ENCODE peak calls at places on chromosomes 16 and 17, in nine cellular contexts. L is hepatocyte; F is tibial artery; I is GM23338; T is astrocyte; U is Peyer's patch; S is mammary epithelial cell; O is activated CD8-positive, alpha-beta T cell treated with anti-CD3 and anti-CD28 coated beads for 36 hours; P is kidney. B is an unnamed sample.

GRCh38 chr17:65074778-65075250 is 18.3 kb upstream of the GNA13 start:
- DNase-seq in L (peak; percentile 72), F (no peak), I (no peak), T (no peak), U (no peak), S (no peak), O (no peak), P (peak; percentile 81), B (peak; percentile 93)

GRCh38 chr16:68997564-68997963 is 107.9 kb upstream of the HAS3 start:
- DNase-seq in L (no peak), F (no peak), I (no peak), T (no peak), U (no peak), S (no peak), O (no peak), P (no peak), B (no peak)

GRCh38 chr16:67445441-67445912 is 14.6 kb downstream of the HSD11B2 start:
- DNase-seq in L (no peak), F (no peak), I (no peak), T (no peak), U (no peak), S (no peak), O (no peak), P (no peak), B (no peak)

GRCh38 chr17:6914711-6915110 is 81.1 kb upstream of the ALOX12 start:
- DNase-seq in L (no peak), F (no peak), I (no peak), T (peak; percentile 7), U (no peak), S (no peak), O (peak; percentile 45), P (no peak), B (no peak)

GRCh38 chr17:30161601-30162000 is 45.0 kb downstream of the NSRP1 start:
- DNase-seq in L (no peak), F (no peak), I (no peak), T (no peak), U (no peak), S (no peak), O (no peak), P (no peak), B (no peak)

GRCh38 chr17:52420555-52421078 is 262.1 kb upstream of the CA10 start:
- DNase-seq in L (no peak), F (no peak), I (no peak), T (no peak), U (no peak), S (no peak), O (no peak), P (no peak), B (no peak)

GRCh38 chr17:1786708-1787107 is 24.8 kb downstream of the SERPINF1 start:
- DNase-seq in L (no peak), F (no peak), I (no peak), T (no peak), U (no peak), S (no peak), O (no peak), P (peak; percentile 13), B (no peak)

GRCh38 chr17:57311281-57312216 is 55.2 kb downstream of the MSI2 start:
- DNase-seq in L (no peak), F (no peak), I (no peak), T (no peak), U (no peak), S (no peak), O (no peak), P (no peak), B (no peak)

GRCh38 chr17:71440513-71440912 is 680.3 kb upstream of the SOX9 start:
- DNase-seq in L (peak; percentile 5), F (no peak), I (no peak), T (no peak), U (no peak), S (no peak), O (no peak), P (peak; percentile 57), B (peak; percentile 45)

GRCh38 chr16:88378401-88378800 is 4.4 kb upstream of the ZNF469 start:
- DNase-seq in L (no peak), F (no peak), I (no peak), T (no peak), U (no peak), S (no peak), O (no peak), P (peak; percentile 62), B (no peak)

GRCh38 chr17:13568746-13569739 is 32.7 kb downstream of the HS3ST3A1 start:
- DNase-seq in L (no peak), F (no peak), I (no peak), T (peak; percentile 64), U (no peak), S (no peak), O (no peak), P (no peak), B (no peak)

GRCh38 chr17:42459256-42459982 is 741 bp downstream of the ATP6V0A1 start:
- DNase-seq in L (peak; percentile 81), F (peak; percentile 60), I (peak; percentile 71), T (peak; percentile 64), U (peak; percentile 67), S (peak; percentile 63), O (peak; percentile 64), P (peak; percentile 78), B (peak; percentile 79)
- TF ChIP-seq CTCF in L (peak; percentile 52), F (no peak), I (peak; percentile 47), T (peak; percentile 28), U (no peak), S (no peak), O (no peak), P (peak; percentile 25), B (peak; percentile 26)

GRCh38 chr17:41891135-41892065 is 26.2 kb upstream of the KLHL11 start:
- DNase-seq in L (no peak), F (no peak), I (no peak), T (no peak), U (no peak), S (no peak), O (no peak), P (no peak), B (no peak)

GRCh38 chr17:41880130-41880529 is 14.9 kb upstream of the KLHL11 start:
- DNase-seq in L (no peak), F (no peak), I (no peak), T (no peak), U (no peak), S (no peak), O (no peak), P (no peak), B (no peak)

GRCh38 chr17:41888332-41888965 is 23.2 kb upstream of the KLHL11 start:
- DNase-seq in L (no peak), F (no peak), I (no peak), T (no peak), U (no peak), S (no peak), O (no peak), P (no peak), B (no peak)

GRCh38 chr17:41882756-41883155 is 17.5 kb upstream of the KLHL11 start:
- DNase-seq in L (no peak), F (no peak), I (no peak), T (no peak), U (no peak), S (no peak), O (no peak), P (no peak), B (no peak)

DNA sequence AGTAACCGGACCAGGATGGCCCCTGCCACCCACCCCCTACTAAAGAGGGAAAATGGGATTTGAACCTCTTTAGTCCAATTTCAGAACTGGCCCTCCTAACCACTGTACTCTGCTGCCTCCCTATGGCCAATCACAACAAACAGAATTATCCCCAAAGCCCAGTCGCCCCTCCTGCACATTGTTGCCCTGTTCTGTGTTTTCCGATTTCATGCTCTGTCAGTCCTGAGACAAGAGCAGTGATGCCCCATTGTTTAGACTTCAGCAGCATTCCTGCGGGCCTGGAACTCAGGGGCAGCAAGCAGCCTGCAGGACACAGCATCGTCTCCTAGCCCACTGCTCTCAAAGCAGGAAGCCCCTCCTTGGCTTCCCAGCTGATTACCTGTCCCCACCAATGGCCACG is 20.5 kb upstream of the KLHL11 start:
- DNase-seq in L (no peak), F (no peak), I (peak; percentile 13), T (no peak), U (no peak), S (no peak), O (no peak), P (no peak), B (no peak)
- TF ChIP-seq CTCF in L (no peak), F (no peak), I (peak; percentile 26), T (peak; percentile 7), U (no peak), S (peak; percentile 5), O (peak; percentile 21), P (peak; percentile 27), B (peak; percentile 26)

GRCh38 chr17:46061435-46061834 is 62.4 kb downstream of the STH start:
- DNase-seq in L (no peak), F (no peak), I (peak; percentile 68), T (no peak), U (no peak), S (peak; percentile 17), O (no peak), P (no peak), B (no peak)
- TF ChIP-seq CTCF in L (peak; percentile 19), F (peak; percentile 7), I (peak; percentile 57), T (peak; percentile 13), U (no peak), S (peak; percentile 18), O (peak; percentile 54), P (no peak), B (peak; percentile 47)

GRCh38 chr16:19680972-19681371 is 37.1 kb downstream of the KNOP1 start:
- DNase-seq in L (no peak), F (no peak), I (peak; percentile 56), T (no peak), U (no peak), S (no peak), O (no peak), P (no peak), B (no peak)
- TF ChIP-seq CTCF in L (no peak), F (no peak), I (peak; percentile 48), T (no peak), U (no peak), S (no peak), O (no peak), P (no peak), B (peak; percentile 37)

GRCh38 chr16:6360641-6361040 is 972.0 kb upstream of the RBFOX1 start:
- DNase-seq in L (no peak), F (no peak), I (no peak), T (no peak), U (no peak), S (no peak), O (no peak), P (no peak), B (no peak)
- TF ChIP-seq CTCF in L (no peak), F (no peak), I (peak; percentile 58), T (no peak), U (no peak), S (no peak), O (no peak), P (no peak), B (no peak)

DNA sequence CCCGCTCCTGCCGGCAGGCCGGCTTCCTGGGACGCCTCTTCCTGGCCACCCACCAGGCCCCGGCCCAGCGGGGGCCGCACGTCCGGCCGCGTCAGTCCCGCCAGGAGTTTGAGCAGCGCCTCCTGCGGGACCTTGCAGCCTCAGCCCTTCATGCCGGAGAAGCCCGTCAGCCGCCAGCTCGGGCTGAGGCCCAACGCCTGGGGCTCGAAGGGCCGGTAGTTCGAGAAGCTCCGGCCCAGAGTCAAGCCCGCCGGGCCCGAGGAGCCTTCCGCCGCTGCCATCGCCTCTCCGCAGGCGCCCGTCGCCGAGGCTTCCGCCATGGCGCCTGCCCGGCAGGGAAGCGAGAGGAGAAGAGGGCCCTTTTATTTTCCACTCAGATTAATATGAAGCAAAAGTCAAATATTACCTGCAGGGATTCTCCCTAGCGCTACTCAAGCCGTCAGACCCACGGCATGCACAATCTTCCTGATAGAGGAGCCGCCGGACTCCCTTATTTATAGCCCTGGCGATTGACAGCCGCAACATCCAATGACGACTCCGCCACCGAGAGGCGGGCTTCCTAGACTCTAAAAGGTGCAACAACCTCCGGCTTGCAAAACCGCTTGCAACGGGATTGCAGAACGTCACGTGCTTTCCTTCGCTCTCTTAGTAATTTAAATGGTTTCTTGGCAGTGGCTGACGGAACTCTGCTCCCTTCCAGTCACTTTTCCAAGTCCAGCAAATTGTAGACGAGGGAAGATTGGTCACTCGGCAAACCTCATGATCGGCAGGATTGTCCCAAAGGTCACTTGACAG is at the start of gene SEPHS2:
- DNase-seq in L (peak; percentile 96), F (peak; percentile 100), I (peak; percentile 99), T (peak; percentile 96), U (peak; percentile 99), S (peak; percentile 96), O (peak; percentile 100), P (peak; percentile 98), B (peak; percentile 99)
- TF ChIP-seq CTCF in L (peak; percentile 49), F (no peak), I (peak; percentile 44), T (peak; percentile 10), U (no peak), S (peak; percentile 15), O (peak; percentile 23), P (no peak), B (peak; percentile 56)

B was measured in fibroblast of villous mesenchyme.